ENCODE peak calls at places on chromosomes 4 and X, in ten cellular contexts. One of them, this sample, is unnamed.

GRCh38 chrX:153643431-153644351 is 3.3 kb upstream of the DUSP9 start:
- DNase-seq in left ventricle myocardium inferior: no peak
- DNase-seq in lower lobe of right lung: no peak
- DNase-seq in endodermal cell: peak; percentile 56
- DNase-seq in HCT116: no peak
- DNase-seq in tibial artery: no peak
- DNase-seq in CD4-positive, alpha-beta T cell: peak; percentile 22
- DNase-seq in uterus: no peak
- DNase-seq in effector memory CD4-positive, alpha-beta T cell: no peak
- DNase-seq in GM23248: peak; percentile 41
- DNase-seq in this sample: no peak

GRCh38 chrX:74118503-74118902 is 185.5 kb upstream of the ZCCHC13 start:
- DNase-seq in HCT116: no peak
- DNase-seq in effector memory CD4-positive, alpha-beta T cell: no peak
- DNase-seq in endodermal cell: no peak
- DNase-seq in lower lobe of right lung: no peak
- DNase-seq in uterus: no peak
- DNase-seq in left ventricle myocardium inferior: no peak
- DNase-seq in CD4-positive, alpha-beta T cell: no peak
- DNase-seq in tibial artery: no peak
- DNase-seq in GM23248: peak; percentile 6
- DNase-seq in this sample: no peak

GRCh38 chrX:132716006-132716405 is 227.2 kb upstream of the MBNL3 start:
- DNase-seq in left ventricle myocardium inferior: no peak
- DNase-seq in GM23248: peak; percentile 6
- DNase-seq in tibial artery: no peak
- DNase-seq in HCT116: no peak
- DNase-seq in endodermal cell: no peak
- DNase-seq in uterus: no peak
- DNase-seq in effector memory CD4-positive, alpha-beta T cell: no peak
- DNase-seq in lower lobe of right lung: no peak
- DNase-seq in CD4-positive, alpha-beta T cell: no peak
- DNase-seq in this sample: no peak

GRCh38 chr4:110197421-110198398 is 705 bp downstream of the ELOVL6 start:
- DNase-seq in left ventricle myocardium inferior: peak; percentile 25
- DNase-seq in endodermal cell: peak; percentile 84
- DNase-seq in uterus: peak; percentile 39
- DNase-seq in HCT116: no peak
- DNase-seq in effector memory CD4-positive, alpha-beta T cell: peak; percentile 8
- DNase-seq in GM23248: peak; percentile 65
- DNase-seq in tibial artery: peak; percentile 24
- DNase-seq in lower lobe of right lung: no peak
- DNase-seq in CD4-positive, alpha-beta T cell: peak; percentile 4
- DNase-seq in this sample: peak; percentile 47

GRCh38 chrX:56232221-56233082 is at the start of gene KLF8:
- DNase-seq in uterus: peak; percentile 58
- DNase-seq in CD4-positive, alpha-beta T cell: peak; percentile 11
- DNase-seq in lower lobe of right lung: peak; percentile 69
- DNase-seq in tibial artery: peak; percentile 55
- DNase-seq in HCT116: peak; percentile 8
- DNase-seq in left ventricle myocardium inferior: peak; percentile 46
- DNase-seq in effector memory CD4-positive, alpha-beta T cell: peak; percentile 6
- DNase-seq in endodermal cell: peak; percentile 86
- DNase-seq in GM23248: peak; percentile 56
- DNase-seq in this sample: no peak

GRCh38 chr4:20086067-20086466 is 165.6 kb upstream of the SLIT2 start:
- DNase-seq in effector memory CD4-positive, alpha-beta T cell: no peak
- DNase-seq in GM23248: peak; percentile 49
- DNase-seq in HCT116: no peak
- DNase-seq in endodermal cell: no peak
- DNase-seq in CD4-positive, alpha-beta T cell: no peak
- DNase-seq in left ventricle myocardium inferior: no peak
- DNase-seq in uterus: no peak
- DNase-seq in lower lobe of right lung: no peak
- DNase-seq in tibial artery: no peak
- DNase-seq in this sample: no peak

GRCh38 chrX:107480272-107480671 is 30.8 kb downstream of the FRMPD3 start:
- DNase-seq in left ventricle myocardium inferior: no peak
- DNase-seq in tibial artery: no peak
- DNase-seq in HCT116: no peak
- DNase-seq in GM23248: no peak
- DNase-seq in lower lobe of right lung: no peak
- DNase-seq in endodermal cell: no peak
- DNase-seq in effector memory CD4-positive, alpha-beta T cell: no peak
- DNase-seq in uterus: no peak
- DNase-seq in CD4-positive, alpha-beta T cell: no peak
- DNase-seq in this sample: no peak

GRCh38 chr4:152398060-152398459 is 137.8 kb downstream of the FBXW7 start:
- DNase-seq in uterus: no peak
- DNase-seq in HCT116: no peak
- DNase-seq in effector memory CD4-positive, alpha-beta T cell: no peak
- DNase-seq in left ventricle myocardium inferior: no peak
- DNase-seq in GM23248: peak; percentile 59
- DNase-seq in tibial artery: no peak
- DNase-seq in endodermal cell: no peak
- DNase-seq in lower lobe of right lung: no peak
- DNase-seq in CD4-positive, alpha-beta T cell: no peak
- DNase-seq in this sample: no peak

GRCh38 chrX:7270018-7270417 is 122.1 kb upstream of the PUDP start:
- DNase-seq in uterus: no peak
- DNase-seq in lower lobe of right lung: no peak
- DNase-seq in endodermal cell: no peak
- DNase-seq in HCT116: no peak
- DNase-seq in CD4-positive, alpha-beta T cell: no peak
- DNase-seq in left ventricle myocardium inferior: no peak
- DNase-seq in effector memory CD4-positive, alpha-beta T cell: no peak
- DNase-seq in tibial artery: no peak
- DNase-seq in GM23248: peak; percentile 58
- DNase-seq in this sample: no peak

GRCh38 chr4:89998350-89999098 is 103.9 kb downstream of the MMRN1 start:
- DNase-seq in HCT116: no peak
- DNase-seq in uterus: no peak
- DNase-seq in tibial artery: no peak
- DNase-seq in GM23248: no peak
- DNase-seq in endodermal cell: no peak
- DNase-seq in lower lobe of right lung: no peak
- DNase-seq in CD4-positive, alpha-beta T cell: no peak
- DNase-seq in left ventricle myocardium inferior: no peak
- DNase-seq in effector memory CD4-positive, alpha-beta T cell: no peak
- DNase-seq in this sample: no peak

GRCh38 chr4:8230033-8230432 is 30.9 kb downstream of the SH3TC1 start:
- DNase-seq in tibial artery: no peak
- DNase-seq in endodermal cell: no peak
- DNase-seq in HCT116: no peak
- DNase-seq in lower lobe of right lung: no peak
- DNase-seq in left ventricle myocardium inferior: no peak
- DNase-seq in uterus: no peak
- DNase-seq in effector memory CD4-positive, alpha-beta T cell: no peak
- DNase-seq in CD4-positive, alpha-beta T cell: no peak
- DNase-seq in GM23248: no peak
- DNase-seq in this sample: no peak
- H3K27ac ChIP-seq in tibial artery: no peak overlapping the region
- H3K27ac ChIP-seq in endodermal cell: no peak overlapping the region
- H3K27ac ChIP-seq in HCT116: no peak overlapping the region
- H3K27ac ChIP-seq in lower lobe of right lung: no peak overlapping the region
- H3K27ac ChIP-seq in left ventricle myocardium inferior: no peak overlapping the region
- H3K27ac ChIP-seq in uterus: no peak overlapping the region
- H3K27ac ChIP-seq in effector memory CD4-positive, alpha-beta T cell: no peak overlapping the region
- H3K27ac ChIP-seq in CD4-positive, alpha-beta T cell: no peak overlapping the region
- H3K27ac ChIP-seq in GM23248: no peak overlapping the region
- H3K27ac ChIP-seq in this sample: no peak overlapping the region

DNA sequence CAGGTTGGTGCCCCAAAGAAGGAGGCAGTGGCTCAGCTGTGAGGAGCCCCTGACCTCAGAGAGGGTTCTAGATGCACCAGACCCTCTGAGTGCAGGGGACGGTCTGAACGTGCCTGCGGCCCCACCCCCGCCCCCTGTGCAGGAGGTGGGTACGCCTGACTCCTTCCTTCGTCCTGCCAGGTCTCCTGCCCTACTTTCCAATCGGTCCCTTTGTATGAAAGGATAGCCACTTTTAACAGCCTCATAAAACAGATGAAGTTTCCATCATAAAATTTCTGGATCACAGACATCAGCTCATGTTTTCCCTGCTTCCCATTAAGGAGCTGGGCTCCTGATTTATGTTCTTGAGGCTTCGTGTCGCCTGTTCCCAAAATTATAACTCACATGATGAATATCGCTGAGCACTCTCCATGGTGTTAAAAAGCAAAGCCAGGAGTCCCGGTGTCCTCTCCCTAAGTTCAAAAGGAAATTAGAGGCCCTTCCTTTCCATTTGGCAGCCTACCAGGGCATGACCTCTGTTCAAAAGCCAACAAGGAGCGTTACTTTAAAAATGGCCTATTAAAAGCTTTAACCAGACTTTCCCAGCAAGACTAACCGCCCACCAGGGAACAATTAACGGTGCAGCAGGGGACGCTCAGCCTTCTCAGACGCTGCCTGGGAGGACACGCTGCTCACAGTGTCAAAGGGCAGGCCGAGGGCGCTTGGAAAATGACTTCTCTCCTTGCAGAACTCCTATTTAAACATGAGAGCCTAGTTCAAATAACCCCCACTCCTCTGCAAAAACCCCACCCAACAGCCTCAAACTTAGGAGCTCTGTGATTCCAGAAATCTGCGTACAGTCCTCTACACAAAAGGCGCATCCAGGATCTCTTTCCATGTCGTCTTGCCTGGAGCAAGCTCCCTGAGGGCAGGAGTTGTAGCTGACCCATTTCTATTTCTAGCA is 181.9 kb downstream of the AFAP1 start:
- DNase-seq in CD4-positive, alpha-beta T cell: no peak
- DNase-seq in lower lobe of right lung: peak; percentile 18
- DNase-seq in left ventricle myocardium inferior: no peak
- DNase-seq in effector memory CD4-positive, alpha-beta T cell: no peak
- DNase-seq in HCT116: no peak
- DNase-seq in GM23248: no peak
- DNase-seq in tibial artery: no peak
- DNase-seq in endodermal cell: no peak
- DNase-seq in uterus: peak; percentile 65
- DNase-seq in this sample: no peak
- H3K27ac ChIP-seq in CD4-positive, alpha-beta T cell: no peak overlapping the region
- H3K27ac ChIP-seq in lower lobe of right lung: no peak overlapping the region
- H3K27ac ChIP-seq in left ventricle myocardium inferior: peak overlapping the region; percentile 58
- H3K27ac ChIP-seq in effector memory CD4-positive, alpha-beta T cell: no peak overlapping the region
- H3K27ac ChIP-seq in HCT116: no peak overlapping the region
- H3K27ac ChIP-seq in GM23248: no peak overlapping the region
- H3K27ac ChIP-seq in tibial artery: peak overlapping the region; percentile 7
- H3K27ac ChIP-seq in endodermal cell: peak overlapping the region; percentile 0
- H3K27ac ChIP-seq in uterus: peak overlapping the region; percentile 32
- H3K27ac ChIP-seq in this sample: no peak overlapping the region

GRCh38 chrX:136585960-136586359 is 53.9 kb downstream of the VGLL1 start:
- DNase-seq in CD4-positive, alpha-beta T cell: no peak
- DNase-seq in effector memory CD4-positive, alpha-beta T cell: no peak
- DNase-seq in lower lobe of right lung: no peak
- DNase-seq in GM23248: no peak
- DNase-seq in HCT116: no peak
- DNase-seq in endodermal cell: no peak
- DNase-seq in left ventricle myocardium inferior: no peak
- DNase-seq in tibial artery: no peak
- DNase-seq in uterus: no peak
- DNase-seq in this sample: no peak

GRCh38 chrX:136586386-136586785 is 54.4 kb downstream of the VGLL1 start:
- DNase-seq in effector memory CD4-positive, alpha-beta T cell: peak; percentile 43
- DNase-seq in lower lobe of right lung: no peak
- DNase-seq in GM23248: peak; percentile 44
- DNase-seq in uterus: no peak
- DNase-seq in left ventricle myocardium inferior: no peak
- DNase-seq in CD4-positive, alpha-beta T cell: peak; percentile 43
- DNase-seq in HCT116: no peak
- DNase-seq in endodermal cell: no peak
- DNase-seq in tibial artery: no peak
- DNase-seq in this sample: no peak

GRCh38 chrX:136589966-136590365 is 58.0 kb downstream of the VGLL1 start:
- DNase-seq in left ventricle myocardium inferior: no peak
- DNase-seq in CD4-positive, alpha-beta T cell: no peak
- DNase-seq in HCT116: no peak
- DNase-seq in lower lobe of right lung: no peak
- DNase-seq in tibial artery: no peak
- DNase-seq in effector memory CD4-positive, alpha-beta T cell: no peak
- DNase-seq in GM23248: peak; percentile 58
- DNase-seq in endodermal cell: no peak
- DNase-seq in uterus: no peak
- DNase-seq in this sample: no peak

GRCh38 chrX:136587532-136587931 is 55.5 kb downstream of the VGLL1 start:
- DNase-seq in HCT116: no peak
- DNase-seq in effector memory CD4-positive, alpha-beta T cell: no peak
- DNase-seq in left ventricle myocardium inferior: no peak
- DNase-seq in lower lobe of right lung: no peak
- DNase-seq in CD4-positive, alpha-beta T cell: no peak
- DNase-seq in uterus: no peak
- DNase-seq in endodermal cell: no peak
- DNase-seq in GM23248: no peak
- DNase-seq in tibial artery: no peak
- DNase-seq in this sample: no peak

DNA sequence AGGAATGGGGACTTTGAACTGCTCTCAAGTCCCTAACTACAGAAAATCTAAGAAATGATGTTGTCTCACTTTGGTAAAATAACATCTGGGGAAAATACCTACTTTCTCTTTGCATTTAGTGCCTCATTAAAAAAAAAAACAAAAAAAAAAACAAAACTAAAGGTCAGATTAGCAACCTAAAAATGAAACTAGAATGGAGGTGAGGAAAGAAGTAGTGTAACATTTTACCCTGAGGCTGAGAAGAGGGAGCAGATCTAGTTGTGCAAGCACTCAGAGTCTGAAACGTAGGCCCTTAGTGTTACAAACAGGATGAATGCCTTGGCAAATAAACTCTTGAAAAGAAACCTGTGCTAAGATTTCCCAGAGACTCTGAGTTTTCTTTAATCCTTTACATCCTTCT is 56.0 kb downstream of the VGLL1 start:
- DNase-seq in GM23248: peak; percentile 12
- DNase-seq in lower lobe of right lung: no peak
- DNase-seq in CD4-positive, alpha-beta T cell: no peak
- DNase-seq in HCT116: no peak
- DNase-seq in effector memory CD4-positive, alpha-beta T cell: no peak
- DNase-seq in endodermal cell: no peak
- DNase-seq in left ventricle myocardium inferior: no peak
- DNase-seq in tibial artery: no peak
- DNase-seq in uterus: no peak
- DNase-seq in this sample: no peak
- H3K27ac ChIP-seq in GM23248: no peak overlapping the region
- H3K27ac ChIP-seq in lower lobe of right lung: no peak overlapping the region
- H3K27ac ChIP-seq in CD4-positive, alpha-beta T cell: peak overlapping the region; percentile 59
- H3K27ac ChIP-seq in HCT116: no peak overlapping the region
- H3K27ac ChIP-seq in effector memory CD4-positive, alpha-beta T cell: peak overlapping the region; percentile 78
- H3K27ac ChIP-seq in endodermal cell: no peak overlapping the region
- H3K27ac ChIP-seq in left ventricle myocardium inferior: no peak overlapping the region
- H3K27ac ChIP-seq in tibial artery: no peak overlapping the region
- H3K27ac ChIP-seq in uterus: no peak overlapping the region
- H3K27ac ChIP-seq in this sample: no peak overlapping the region

DNA sequence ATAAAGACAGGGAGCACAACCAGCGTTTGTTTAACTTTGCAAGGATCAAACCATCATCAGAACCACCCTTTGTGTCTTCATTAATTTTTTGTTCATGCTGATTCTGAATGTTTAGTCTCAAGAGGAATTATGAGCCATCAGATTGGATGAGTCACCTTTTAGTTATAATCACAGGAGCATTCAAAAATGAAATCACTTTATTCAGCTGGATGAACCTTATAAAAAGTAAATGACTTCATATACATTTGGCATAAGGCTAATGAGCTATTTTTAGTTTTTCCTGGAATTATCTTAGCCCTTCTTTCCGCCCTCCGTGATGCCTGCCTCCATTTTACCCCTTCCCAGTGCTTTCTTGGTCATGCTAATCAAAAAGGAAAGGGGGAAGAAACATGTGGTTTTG is 103.6 kb downstream of the SORBS2 start:
- DNase-seq in tibial artery: no peak
- DNase-seq in HCT116: no peak
- DNase-seq in uterus: no peak
- DNase-seq in left ventricle myocardium inferior: no peak
- DNase-seq in effector memory CD4-positive, alpha-beta T cell: no peak
- DNase-seq in GM23248: peak; percentile 47
- DNase-seq in lower lobe of right lung: no peak
- DNase-seq in CD4-positive, alpha-beta T cell: no peak
- DNase-seq in endodermal cell: no peak
- DNase-seq in this sample: no peak
- H3K27ac ChIP-seq in tibial artery: peak overlapping the region; percentile 89
- H3K27ac ChIP-seq in HCT116: no peak overlapping the region
- H3K27ac ChIP-seq in uterus: no peak overlapping the region
- H3K27ac ChIP-seq in left ventricle myocardium inferior: peak overlapping the region; percentile 85
- H3K27ac ChIP-seq in effector memory CD4-positive, alpha-beta T cell: no peak overlapping the region
- H3K27ac ChIP-seq in GM23248: no peak overlapping the region
- H3K27ac ChIP-seq in lower lobe of right lung: no peak overlapping the region
- H3K27ac ChIP-seq in CD4-positive, alpha-beta T cell: no peak overlapping the region
- H3K27ac ChIP-seq in endodermal cell: no peak overlapping the region
- H3K27ac ChIP-seq in this sample: no peak overlapping the region

This sample was measured in caudate nucleus.